ENCODE peak calls at places on chromosomes 13 and 19, in five cellular contexts. One of them, this sample, is unnamed. For H3K4me1, the result is how much of the 10 kb centered on the place peaks cover.

GRCh38 chr19:48325265-48325910 is at the start of gene EMP3:
- DNase-seq in K562: peak
- DNase-seq in A549: peak
- DNase-seq in HepG2: no peak
- DNase-seq in GM12878: peak
- DNase-seq in this sample: peak

GRCh38 chr19:18021121-18021755 is 13.3 kb downstream of the ARRDC2 start:
- DNase-seq in A549: no peak
- DNase-seq in HepG2: no peak
- DNase-seq in K562: peak
- DNase-seq in GM12878: no peak
- DNase-seq in this sample: no peak

GRCh38 chr19:11453468-11454341 is 18.3 kb downstream of the PRKCSH start:
- DNase-seq in HepG2: no peak
- DNase-seq in A549: no peak
- DNase-seq in K562: peak
- DNase-seq in GM12878: no peak
- DNase-seq in this sample: peak

GRCh38 chr13:93004919-93005318 is 221.7 kb upstream of the GPC6 start:
- DNase-seq in K562: no peak
- DNase-seq in A549: no peak
- DNase-seq in GM12878: no peak
- DNase-seq in HepG2: peak
- DNase-seq in this sample: peak

GRCh38 chr13:42930136-42930535 is 61.9 kb downstream of the EPSTI1 start:
- DNase-seq in HepG2: peak
- DNase-seq in A549: no peak
- DNase-seq in GM12878: no peak
- DNase-seq in K562: no peak
- DNase-seq in this sample: no peak

GRCh38 chr13:112980441-112980840 is 11.4 kb downstream of the MCF2L start:
- DNase-seq in K562: no peak
- DNase-seq in GM12878: no peak
- DNase-seq in HepG2: no peak
- DNase-seq in A549: no peak
- DNase-seq in this sample: no peak

GRCh38 chr13:106083620-106084350 is 451.7 kb downstream of the EFNB2 start:
- DNase-seq in K562: no peak
- DNase-seq in A549: no peak
- DNase-seq in HepG2: peak
- DNase-seq in GM12878: no peak
- DNase-seq in this sample: peak

GRCh38 chr13:50955212-50955611 is 45.6 kb downstream of the RNASEH2B start:
- DNase-seq in GM12878: no peak
- DNase-seq in A549: no peak
- DNase-seq in K562: no peak
- DNase-seq in HepG2: no peak
- DNase-seq in this sample: no peak

GRCh38 chr13:20492641-20493040 is 33.0 kb downstream of the CRYL1 start:
- DNase-seq in A549: peak
- DNase-seq in K562: peak
- DNase-seq in HepG2: peak
- DNase-seq in GM12878: no peak
- DNase-seq in this sample: peak

GRCh38 chr19:42279148-42279901 is 10.3 kb downstream of the CIC start:
- DNase-seq in K562: no peak
- DNase-seq in GM12878: no peak
- DNase-seq in HepG2: no peak
- DNase-seq in A549: no peak
- DNase-seq in this sample: peak

GRCh38 chr19:45423033-45423588 is 606 bp downstream of the ERCC1 start:
- DNase-seq in K562: no peak
- DNase-seq in HepG2: no peak
- DNase-seq in GM12878: no peak
- DNase-seq in A549: peak
- DNase-seq in this sample: no peak

GRCh38 chr13:44407891-44408290 is 34.3 kb downstream of the SERP2 start:
- DNase-seq in K562: no peak
- DNase-seq in GM12878: no peak
- DNase-seq in A549: no peak
- DNase-seq in HepG2: no peak
- DNase-seq in this sample: no peak

GRCh38 chr13:84983321-84983720 is 815.9 kb downstream of the SLITRK6 start:
- DNase-seq in K562: no peak
- DNase-seq in A549: no peak
- DNase-seq in GM12878: no peak
- DNase-seq in HepG2: no peak
- DNase-seq in this sample: peak

GRCh38 chr13:97067342-97067895 is 73.1 kb upstream of the OXGR1 start:
- DNase-seq in A549: no peak
- DNase-seq in HepG2: no peak
- DNase-seq in K562: no peak
- DNase-seq in GM12878: no peak
- DNase-seq in this sample: no peak
- TF ChIP-seq CTCF in A549: no peak
- TF ChIP-seq CTCF in HepG2: no peak
- TF ChIP-seq CTCF in K562: no peak
- TF ChIP-seq CTCF in GM12878: no peak
- TF ChIP-seq CTCF in this sample: no peak

GRCh38 chr19:2157452-2157851 is 6.1 kb upstream of the AP3D1 start:
- DNase-seq in K562: no peak
- DNase-seq in GM12878: no peak
- DNase-seq in HepG2: no peak
- DNase-seq in A549: no peak
- DNase-seq in this sample: no peak

GRCh38 chr19:2164020-2164988 is 571 bp downstream of the DOT1L start:
- DNase-seq in HepG2: no peak
- DNase-seq in K562: no peak
- DNase-seq in A549: no peak
- DNase-seq in GM12878: no peak
- DNase-seq in this sample: peak

GRCh38 chr19:2154587-2155075 is 3.3 kb upstream of the AP3D1 start:
- DNase-seq in GM12878: no peak
- DNase-seq in A549: no peak
- DNase-seq in K562: no peak
- DNase-seq in HepG2: no peak
- DNase-seq in this sample: no peak

DNA sequence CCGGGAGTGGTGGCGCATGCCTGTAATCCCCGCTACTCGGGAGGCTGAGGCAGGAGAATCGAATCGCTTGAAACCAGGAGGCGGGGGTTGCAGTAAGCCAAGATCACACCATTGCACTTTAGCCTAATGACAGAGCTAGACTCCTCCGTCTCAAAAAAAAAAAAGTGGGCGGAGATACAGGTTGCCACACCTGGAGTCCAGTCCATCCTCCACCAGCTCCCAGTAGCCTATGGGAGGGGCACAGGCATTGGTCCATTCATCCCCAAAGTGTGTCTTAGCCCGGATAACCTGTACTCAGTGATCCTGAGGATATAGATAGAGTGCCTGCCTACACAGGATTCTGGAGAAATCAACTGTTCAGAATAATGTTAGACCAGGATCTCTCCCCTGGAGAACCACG is 3.3 kb upstream of the DOT1L start:
- DNase-seq in HepG2: no peak
- DNase-seq in A549: no peak
- DNase-seq in K562: no peak
- DNase-seq in GM12878: no peak
- DNase-seq in this sample: no peak
- H3K4me1 ChIP-seq in HepG2: under half
- H3K4me1 ChIP-seq in A549: under half
- H3K4me1 ChIP-seq in K562: under half
- H3K4me1 ChIP-seq in GM12878: under half
- H3K4me1 ChIP-seq in this sample: under half

GRCh38 chr13:95404141-95404882 is 103.1 kb upstream of the ABCC4 start:
- DNase-seq in A549: peak
- DNase-seq in HepG2: peak
- DNase-seq in GM12878: peak
- DNase-seq in K562: peak
- DNase-seq in this sample: peak

GRCh38 chr13:95403349-95404140 is 102.3 kb upstream of the ABCC4 start:
- DNase-seq in A549: no peak
- DNase-seq in K562: no peak
- DNase-seq in GM12878: no peak
- DNase-seq in HepG2: no peak
- DNase-seq in this sample: peak
- TF ChIP-seq JUNB in A549: no peak
- TF ChIP-seq JUNB in K562: no peak
- TF ChIP-seq JUNB in GM12878: no peak
- TF ChIP-seq JUNB in HepG2: no peak
- TF ChIP-seq JUNB in this sample: no peak

GRCh38 chr13:98751397-98752110 is 918 bp downstream of the SLC15A1 start:
- DNase-seq in A549: no peak
- DNase-seq in GM12878: no peak
- DNase-seq in HepG2: no peak
- DNase-seq in K562: no peak
- DNase-seq in this sample: peak
- TF ChIP-seq CTCF in A549: no peak
- TF ChIP-seq CTCF in GM12878: no peak
- TF ChIP-seq CTCF in HepG2: no peak
- TF ChIP-seq CTCF in K562: no peak
- TF ChIP-seq CTCF in this sample: no peak

This sample was measured in GM23338.